ENCODE peak calls at places on chromosomes 3 and 15, in ten cellular contexts. One of them, this sample, is unnamed.

GRCh38 chr3:100982710-100983109 is 10.5 kb downstream of the ABI3BP start:
- DNase-seq in NCI-H2227 treated with DMSO at 0.1 percent for 48 hours: no peak
- DNase-seq in A549: no peak
- DNase-seq in Peyer's patch: no peak
- DNase-seq in NCI-H1436: no peak
- DNase-seq in H4: peak
- DNase-seq in HS-5: no peak
- DNase-seq in anterior cingulate cortex: peak
- DNase-seq in MV-4-11: no peak
- DNase-seq in ACHN: no peak
- DNase-seq in this sample: no peak

GRCh38 chr15:60179786-60180391 is 175.8 kb downstream of the FOXB1 start:
- DNase-seq in MV-4-11: peak
- DNase-seq in ACHN: peak
- DNase-seq in anterior cingulate cortex: no peak
- DNase-seq in Peyer's patch: no peak
- DNase-seq in A549: peak
- DNase-seq in NCI-H1436: peak
- DNase-seq in HS-5: peak
- DNase-seq in H4: peak
- DNase-seq in NCI-H2227 treated with DMSO at 0.1 percent for 48 hours: no peak
- DNase-seq in this sample: no peak

GRCh38 chr3:108946292-108947290 is 7.1 kb downstream of the GUCA1C start:
- DNase-seq in NCI-H1436: no peak
- DNase-seq in NCI-H2227 treated with DMSO at 0.1 percent for 48 hours: no peak
- DNase-seq in H4: peak
- DNase-seq in ACHN: no peak
- DNase-seq in MV-4-11: no peak
- DNase-seq in HS-5: peak
- DNase-seq in anterior cingulate cortex: no peak
- DNase-seq in A549: no peak
- DNase-seq in Peyer's patch: no peak
- DNase-seq in this sample: no peak

GRCh38 chr3:12158387-12159226 is at the start of gene TIMP4:
- DNase-seq in A549: peak
- DNase-seq in NCI-H2227 treated with DMSO at 0.1 percent for 48 hours: no peak
- DNase-seq in HS-5: no peak
- DNase-seq in anterior cingulate cortex: no peak
- DNase-seq in ACHN: peak
- DNase-seq in NCI-H1436: no peak
- DNase-seq in MV-4-11: no peak
- DNase-seq in H4: no peak
- DNase-seq in Peyer's patch: peak
- DNase-seq in this sample: no peak

GRCh38 chr3:169310190-169310918 is 353.2 kb downstream of the MECOM start:
- DNase-seq in anterior cingulate cortex: no peak
- DNase-seq in H4: no peak
- DNase-seq in Peyer's patch: no peak
- DNase-seq in NCI-H2227 treated with DMSO at 0.1 percent for 48 hours: no peak
- DNase-seq in NCI-H1436: no peak
- DNase-seq in MV-4-11: no peak
- DNase-seq in HS-5: no peak
- DNase-seq in ACHN: no peak
- DNase-seq in A549: no peak
- DNase-seq in this sample: no peak

GRCh38 chr15:101318810-101319200 is 23.8 kb upstream of the SNRPA1 start:
- DNase-seq in H4: no peak
- DNase-seq in NCI-H1436: no peak
- DNase-seq in anterior cingulate cortex: no peak
- DNase-seq in ACHN: no peak
- DNase-seq in A549: no peak
- DNase-seq in NCI-H2227 treated with DMSO at 0.1 percent for 48 hours: no peak
- DNase-seq in MV-4-11: peak
- DNase-seq in HS-5: no peak
- DNase-seq in Peyer's patch: no peak
- DNase-seq in this sample: no peak

GRCh38 chr3:150227839-150228238 is 180.3 kb upstream of the TSC22D2 start:
- DNase-seq in H4: peak
- DNase-seq in NCI-H1436: peak
- DNase-seq in Peyer's patch: peak
- DNase-seq in MV-4-11: peak
- DNase-seq in anterior cingulate cortex: no peak
- DNase-seq in HS-5: no peak
- DNase-seq in NCI-H2227 treated with DMSO at 0.1 percent for 48 hours: no peak
- DNase-seq in ACHN: peak
- DNase-seq in A549: peak
- DNase-seq in this sample: peak

GRCh38 chr15:68300115-68300940 is 22.8 kb downstream of the FEM1B start:
- DNase-seq in anterior cingulate cortex: no peak
- DNase-seq in Peyer's patch: no peak
- DNase-seq in HS-5: no peak
- DNase-seq in H4: no peak
- DNase-seq in ACHN: no peak
- DNase-seq in A549: no peak
- DNase-seq in NCI-H2227 treated with DMSO at 0.1 percent for 48 hours: no peak
- DNase-seq in NCI-H1436: no peak
- DNase-seq in MV-4-11: no peak
- DNase-seq in this sample: no peak